ENCODE peak calls at places on chromosomes 2 and 18, in eight cellular contexts. One of them, this sample, is unnamed.
A peak's percentile ranks its signal among the peaks of the same experiment; 100 is the strongest.

GRCh38 chr2:148813603-148814065 is 61.4 kb upstream of the KIF5C start:
- DNase-seq in HCT116: no peak
- DNase-seq in OCI-LY7: peak; percentile 52
- DNase-seq in GM23338: peak; percentile 98
- DNase-seq in SK-N-SH: peak; percentile 19
- DNase-seq in GM23248: no peak
- DNase-seq in PC-3: no peak
- DNase-seq in MM.1S: no peak
- DNase-seq in this sample: no peak

GRCh38 chr2:239829326-239829725 is 195.8 kb downstream of the NDUFA10 start:
- DNase-seq in OCI-LY7: no peak
- DNase-seq in GM23248: no peak
- DNase-seq in HCT116: no peak
- DNase-seq in SK-N-SH: peak; percentile 1
- DNase-seq in GM23338: no peak
- DNase-seq in PC-3: no peak
- DNase-seq in MM.1S: no peak
- DNase-seq in this sample: no peak

GRCh38 chr2:59383473-59383872 is 1142.3 kb upstream of the FANCL start:
- DNase-seq in GM23338: no peak
- DNase-seq in OCI-LY7: no peak
- DNase-seq in MM.1S: no peak
- DNase-seq in GM23248: no peak
- DNase-seq in PC-3: no peak
- DNase-seq in HCT116: no peak
- DNase-seq in SK-N-SH: no peak
- DNase-seq in this sample: no peak

GRCh38 chr18:70207181-70207580 is 1.7 kb upstream of the RTTN start:
- DNase-seq in GM23248: no peak
- DNase-seq in HCT116: no peak
- DNase-seq in OCI-LY7: no peak
- DNase-seq in GM23338: peak; percentile 14
- DNase-seq in MM.1S: no peak
- DNase-seq in SK-N-SH: no peak
- DNase-seq in PC-3: no peak
- DNase-seq in this sample: no peak

GRCh38 chr2:148906136-148906535 is 31.1 kb downstream of the KIF5C start:
- DNase-seq in GM23248: peak; percentile 24
- DNase-seq in OCI-LY7: no peak
- DNase-seq in MM.1S: no peak
- DNase-seq in SK-N-SH: no peak
- DNase-seq in GM23338: no peak
- DNase-seq in HCT116: no peak
- DNase-seq in PC-3: peak; percentile 39
- DNase-seq in this sample: no peak

GRCh38 chr2:149031396-149031795 is 7.1 kb upstream of the LYPD6B start:
- DNase-seq in MM.1S: no peak
- DNase-seq in GM23338: no peak
- DNase-seq in GM23248: no peak
- DNase-seq in OCI-LY7: no peak
- DNase-seq in HCT116: no peak
- DNase-seq in SK-N-SH: no peak
- DNase-seq in PC-3: no peak
- DNase-seq in this sample: no peak

GRCh38 chr2:42863751-42864150 is 71.4 kb upstream of the HAAO start:
- DNase-seq in GM23338: no peak
- DNase-seq in PC-3: no peak
- DNase-seq in SK-N-SH: no peak
- DNase-seq in OCI-LY7: no peak
- DNase-seq in HCT116: no peak
- DNase-seq in MM.1S: no peak
- DNase-seq in GM23248: no peak
- DNase-seq in this sample: no peak

GRCh38 chr2:237623428-237624403 is 3.7 kb upstream of the LRRFIP1 start:
- DNase-seq in GM23248: peak; percentile 60
- DNase-seq in OCI-LY7: no peak
- DNase-seq in HCT116: no peak
- DNase-seq in SK-N-SH: no peak
- DNase-seq in PC-3: no peak
- DNase-seq in GM23338: no peak
- DNase-seq in MM.1S: no peak
- DNase-seq in this sample: no peak

GRCh38 chr2:108454440-108454839 is 5.4 kb downstream of the GCC2 start:
- DNase-seq in GM23338: no peak
- DNase-seq in MM.1S: no peak
- DNase-seq in PC-3: no peak
- DNase-seq in HCT116: no peak
- DNase-seq in GM23248: peak; percentile 3
- DNase-seq in OCI-LY7: no peak
- DNase-seq in SK-N-SH: no peak
- DNase-seq in this sample: no peak

GRCh38 chr2:6679481-6679880 is 186.2 kb downstream of the CMPK2 start:
- DNase-seq in HCT116: no peak
- DNase-seq in SK-N-SH: no peak
- DNase-seq in PC-3: no peak
- DNase-seq in GM23338: peak; percentile 26
- DNase-seq in OCI-LY7: no peak
- DNase-seq in MM.1S: no peak
- DNase-seq in GM23248: no peak
- DNase-seq in this sample: no peak

GRCh38 chr2:203904022-203904421 is 32.5 kb upstream of the ICOS start:
- DNase-seq in PC-3: no peak
- DNase-seq in OCI-LY7: no peak
- DNase-seq in SK-N-SH: no peak
- DNase-seq in MM.1S: no peak
- DNase-seq in GM23338: no peak
- DNase-seq in HCT116: no peak
- DNase-seq in GM23248: peak; percentile 16
- DNase-seq in this sample: no peak

GRCh38 chr2:190763901-190764514 is 115.1 kb downstream of the NAB1 start:
- DNase-seq in SK-N-SH: no peak
- DNase-seq in OCI-LY7: no peak
- DNase-seq in GM23338: no peak
- DNase-seq in MM.1S: no peak
- DNase-seq in GM23248: no peak
- DNase-seq in PC-3: peak; percentile 21
- DNase-seq in HCT116: no peak
- DNase-seq in this sample: no peak

GRCh38 chr2:142536501-142536900 is 341.0 kb upstream of the KYNU start:
- DNase-seq in SK-N-SH: no peak
- DNase-seq in GM23248: no peak
- DNase-seq in HCT116: no peak
- DNase-seq in OCI-LY7: no peak
- DNase-seq in PC-3: no peak
- DNase-seq in GM23338: peak; percentile 22
- DNase-seq in MM.1S: no peak
- DNase-seq in this sample: no peak

GRCh38 chr18:74817576-74817975 is 219.9 kb downstream of the ZNF407 start:
- DNase-seq in HCT116: no peak
- DNase-seq in OCI-LY7: no peak
- DNase-seq in GM23248: peak; percentile 16
- DNase-seq in MM.1S: no peak
- DNase-seq in GM23338: no peak
- DNase-seq in PC-3: no peak
- DNase-seq in SK-N-SH: no peak
- DNase-seq in this sample: no peak

GRCh38 chr2:5981241-5982055 is 289.3 kb downstream of the SOX11 start:
- DNase-seq in GM23338: peak; percentile 53
- DNase-seq in OCI-LY7: peak; percentile 27
- DNase-seq in GM23248: peak; percentile 13
- DNase-seq in PC-3: no peak
- DNase-seq in HCT116: no peak
- DNase-seq in MM.1S: no peak
- DNase-seq in SK-N-SH: peak; percentile 78
- DNase-seq in this sample: peak; percentile 66

GRCh38 chr2:219627105-219628100 is at the start of gene SLC4A3:
- DNase-seq in OCI-LY7: no peak
- DNase-seq in SK-N-SH: peak; percentile 94
- DNase-seq in GM23338: peak; percentile 69
- DNase-seq in PC-3: peak; percentile 51
- DNase-seq in GM23248: peak; percentile 67
- DNase-seq in HCT116: no peak
- DNase-seq in MM.1S: peak; percentile 16
- DNase-seq in this sample: peak; percentile 76

GRCh38 chr2:195363496-195363895 is 293.5 kb upstream of the SLC39A10 start:
- DNase-seq in PC-3: peak; percentile 69
- DNase-seq in GM23338: no peak
- DNase-seq in OCI-LY7: no peak
- DNase-seq in MM.1S: no peak
- DNase-seq in GM23248: peak; percentile 78
- DNase-seq in SK-N-SH: no peak
- DNase-seq in HCT116: no peak
- DNase-seq in this sample: no peak
- H3K9me2 ChIP-seq in PC-3: no peaks in the 10 kb centered on the region
- H3K9me2 ChIP-seq in GM23338: no peaks in the 10 kb centered on the region
- H3K9me2 ChIP-seq in OCI-LY7: no peaks in the 10 kb centered on the region
- H3K9me2 ChIP-seq in MM.1S: no peaks in the 10 kb centered on the region
- H3K9me2 ChIP-seq in GM23248: no peaks in the 10 kb centered on the region
- H3K9me2 ChIP-seq in SK-N-SH: no peaks in the 10 kb centered on the region
- H3K9me2 ChIP-seq in HCT116: peaks cover 3% of the 10 kb centered on the region
- H3K9me2 ChIP-seq in this sample: no peaks in the 10 kb centered on the region

GRCh38 chr2:128605421-128605820 is 286.8 kb upstream of the HS6ST1 start:
- DNase-seq in OCI-LY7: no peak
- DNase-seq in GM23338: no peak
- DNase-seq in PC-3: no peak
- DNase-seq in SK-N-SH: no peak
- DNase-seq in HCT116: no peak
- DNase-seq in MM.1S: no peak
- DNase-seq in GM23248: no peak
- DNase-seq in this sample: no peak

GRCh38 chr2:128605931-128606330 is 287.3 kb upstream of the HS6ST1 start:
- DNase-seq in GM23248: no peak
- DNase-seq in HCT116: no peak
- DNase-seq in OCI-LY7: no peak
- DNase-seq in PC-3: no peak
- DNase-seq in MM.1S: no peak
- DNase-seq in GM23338: no peak
- DNase-seq in SK-N-SH: no peak
- DNase-seq in this sample: no peak

GRCh38 chr2:128607440-128607839 is 288.8 kb upstream of the HS6ST1 start:
- DNase-seq in PC-3: no peak
- DNase-seq in HCT116: no peak
- DNase-seq in GM23338: no peak
- DNase-seq in MM.1S: no peak
- DNase-seq in SK-N-SH: no peak
- DNase-seq in GM23248: no peak
- DNase-seq in OCI-LY7: no peak
- DNase-seq in this sample: no peak

GRCh38 chr2:128607981-128608506 is 289.4 kb upstream of the HS6ST1 start:
- DNase-seq in MM.1S: no peak
- DNase-seq in OCI-LY7: no peak
- DNase-seq in HCT116: no peak
- DNase-seq in PC-3: peak; percentile 4
- DNase-seq in GM23248: peak; percentile 40
- DNase-seq in SK-N-SH: peak; percentile 51
- DNase-seq in GM23338: no peak
- DNase-seq in this sample: no peak

GRCh38 chr2:128606837-128607236 is 288.2 kb upstream of the HS6ST1 start:
- DNase-seq in MM.1S: no peak
- DNase-seq in GM23338: no peak
- DNase-seq in HCT116: no peak
- DNase-seq in SK-N-SH: no peak
- DNase-seq in OCI-LY7: no peak
- DNase-seq in PC-3: no peak
- DNase-seq in GM23248: no peak
- DNase-seq in this sample: no peak
- TF ChIP-seq EZH2phosphoT487 in MM.1S: no peak
- TF ChIP-seq EZH2phosphoT487 in GM23338: no peak
- TF ChIP-seq EZH2phosphoT487 in HCT116: no peak
- TF ChIP-seq EZH2phosphoT487 in SK-N-SH: no peak
- TF ChIP-seq EZH2phosphoT487 in OCI-LY7: no peak
- TF ChIP-seq EZH2phosphoT487 in PC-3: no peak
- TF ChIP-seq EZH2phosphoT487 in GM23248: no peak
- TF ChIP-seq EZH2phosphoT487 in this sample: no peak

GRCh38 chr18:21958256-21958655 is 211.1 kb upstream of the GATA6 start:
- DNase-seq in OCI-LY7: no peak
- DNase-seq in HCT116: no peak
- DNase-seq in MM.1S: no peak
- DNase-seq in SK-N-SH: no peak
- DNase-seq in GM23338: no peak
- DNase-seq in GM23248: no peak
- DNase-seq in PC-3: no peak
- DNase-seq in this sample: peak; percentile 39
- H3K9me2 ChIP-seq in OCI-LY7: no peaks in the 10 kb centered on the region
- H3K9me2 ChIP-seq in HCT116: no peaks in the 10 kb centered on the region
- H3K9me2 ChIP-seq in MM.1S: no peaks in the 10 kb centered on the region
- H3K9me2 ChIP-seq in SK-N-SH: no peaks in the 10 kb centered on the region
- H3K9me2 ChIP-seq in GM23338: no peaks in the 10 kb centered on the region
- H3K9me2 ChIP-seq in GM23248: no peaks in the 10 kb centered on the region
- H3K9me2 ChIP-seq in PC-3: no peaks in the 10 kb centered on the region
- H3K9me2 ChIP-seq in this sample: no peaks in the 10 kb centered on the region

GRCh38 chr2:69718338-69718965 is 23.5 kb upstream of the ANXA4 start:
- DNase-seq in SK-N-SH: no peak
- DNase-seq in GM23248: no peak
- DNase-seq in PC-3: no peak
- DNase-seq in HCT116: no peak
- DNase-seq in MM.1S: no peak
- DNase-seq in OCI-LY7: no peak
- DNase-seq in GM23338: no peak
- DNase-seq in this sample: no peak

GRCh38 chr2:69715964-69716363 is 26.0 kb upstream of the ANXA4 start:
- DNase-seq in PC-3: no peak
- DNase-seq in HCT116: no peak
- DNase-seq in OCI-LY7: no peak
- DNase-seq in MM.1S: no peak
- DNase-seq in GM23248: peak; percentile 73
- DNase-seq in GM23338: no peak
- DNase-seq in SK-N-SH: no peak
- DNase-seq in this sample: no peak

GRCh38 chr2:69717902-69718301 is 24.0 kb upstream of the ANXA4 start:
- DNase-seq in HCT116: no peak
- DNase-seq in PC-3: no peak
- DNase-seq in SK-N-SH: no peak
- DNase-seq in MM.1S: peak; percentile 14
- DNase-seq in GM23338: peak; percentile 74
- DNase-seq in GM23248: no peak
- DNase-seq in OCI-LY7: no peak
- DNase-seq in this sample: no peak

GRCh38 chr2:69714024-69714423 is 27.9 kb upstream of the ANXA4 start:
- DNase-seq in GM23338: no peak
- DNase-seq in HCT116: no peak
- DNase-seq in MM.1S: no peak
- DNase-seq in OCI-LY7: no peak
- DNase-seq in PC-3: no peak
- DNase-seq in SK-N-SH: no peak
- DNase-seq in GM23248: no peak
- DNase-seq in this sample: no peak

DNA sequence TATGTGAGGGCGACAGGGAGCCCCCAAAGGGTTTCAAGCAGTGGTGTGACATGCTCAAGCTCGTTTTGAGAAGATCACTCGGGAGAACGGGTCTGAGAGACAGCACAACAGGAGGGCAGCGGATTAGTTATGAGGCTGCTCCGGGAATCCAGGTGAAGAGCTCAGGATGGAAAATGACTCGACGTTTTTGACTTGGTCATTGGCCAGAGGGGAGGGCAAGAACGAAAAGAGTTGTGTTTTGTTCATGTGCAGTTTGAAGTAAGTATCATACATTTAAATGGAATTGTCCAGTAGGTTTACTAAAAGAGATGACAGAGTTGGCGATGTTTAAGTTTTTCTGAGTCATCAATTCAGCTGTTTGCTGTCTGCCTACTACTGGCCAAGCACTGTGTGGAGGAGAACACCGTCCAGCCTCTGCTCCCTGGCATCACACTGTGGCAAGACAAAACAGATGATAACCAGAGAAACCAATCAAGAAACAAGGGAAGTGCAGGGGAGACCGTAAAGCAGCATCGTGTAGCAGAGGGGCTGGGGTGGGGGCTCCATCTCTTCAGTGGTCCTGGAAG is 25.3 kb upstream of the ANXA4 start:
- DNase-seq in SK-N-SH: no peak
- DNase-seq in GM23248: peak; percentile 75
- DNase-seq in MM.1S: no peak
- DNase-seq in OCI-LY7: no peak
- DNase-seq in PC-3: peak; percentile 80
- DNase-seq in HCT116: no peak
- DNase-seq in GM23338: no peak
- DNase-seq in this sample: no peak
- TF ChIP-seq EZH2phosphoT487 in SK-N-SH: no peak
- TF ChIP-seq EZH2phosphoT487 in GM23248: no peak
- TF ChIP-seq EZH2phosphoT487 in MM.1S: no peak
- TF ChIP-seq EZH2phosphoT487 in OCI-LY7: no peak
- TF ChIP-seq EZH2phosphoT487 in PC-3: no peak
- TF ChIP-seq EZH2phosphoT487 in HCT116: no peak
- TF ChIP-seq EZH2phosphoT487 in GM23338: no peak
- TF ChIP-seq EZH2phosphoT487 in this sample: no peak